ENCODE peak calls at places on chromosomes 2 and 18, in ten cellular contexts. S, P, X, E, D, U, A, Q, V and B are unnamed samples.

GRCh38 chr2:169137924-169138323 is 68.6 kb downstream of the DHRS9 start:
- DNase-seq in Q (no peak), S (no peak), V (no peak), E (no peak), X (no peak), A (no peak), U (no peak), P (no peak), D (no peak), B (no peak)

GRCh38 chr18:61333746-61334490 is 688 bp downstream of the CDH20 start:
- DNase-seq in X (peak), V (peak), E (no peak), D (peak), P (no peak), U (no peak), Q (no peak), S (peak), A (no peak), B (peak)

GRCh38 chr2:2586961-2587360 is 255.9 kb upstream of the MYT1L start:
- DNase-seq in V (no peak), D (no peak), Q (no peak), X (no peak), A (no peak), P (no peak), E (no peak), S (no peak), U (no peak), B (no peak)

GRCh38 chr2:95076705-95077520 is 44.7 kb downstream of the MRPS5 start:
- DNase-seq in V (peak), S (no peak), U (peak), Q (no peak), X (peak), E (peak), P (peak), A (peak), D (peak), B (peak)

GRCh38 chr2:46580416-46580815 is 101.1 kb downstream of the TMEM247 start:
- DNase-seq in P (no peak), U (no peak), A (no peak), E (no peak), X (no peak), Q (no peak), S (no peak), D (no peak), V (no peak), B (no peak)

GRCh38 chr2:80111185-80111584 is 193.4 kb downstream of the LRRTM1 start:
- DNase-seq in P (no peak), Q (no peak), U (no peak), D (no peak), V (no peak), E (no peak), S (no peak), A (no peak), X (no peak), B (no peak)

GRCh38 chr2:170361359-170361936 is 183.5 kb downstream of the MYO3B start:
- DNase-seq in D (no peak), U (no peak), V (no peak), S (no peak), X (no peak), E (peak), A (no peak), Q (no peak), P (peak), B (peak)

GRCh38 chr2:54067851-54068375 is 47.5 kb upstream of the ACYP2 start:
- DNase-seq in S (no peak), U (no peak), A (no peak), Q (no peak), V (no peak), E (no peak), D (no peak), P (no peak), X (no peak), B (no peak)